ENCODE peak calls at places on chromosome 5, in five cellular contexts. D is H9, N is aorta, U is body of pancreas, L is endodermal cell. I is an unnamed sample.

GRCh38 chr5:67015577-67016290 is 180.9 kb downstream of the CD180 start:
- DNase-seq in D (no peak), N (no peak), U (no peak), L (no peak), I (no peak)

GRCh38 chr5:117436846-117437245 is 862.2 kb upstream of the SEMA6A start:
- DNase-seq in D (no peak), N (no peak), U (no peak), L (no peak), I (no peak)

GRCh38 chr5:149586708-149587318 is 5.5 kb downstream of the ARHGEF37 start:
- DNase-seq in D (no peak), N (no peak), U (no peak), L (no peak), I (no peak)

GRCh38 chr5:142716963-142717362 is 31.1 kb upstream of the FGF1 start:
- DNase-seq in D (peak; percentile 82), N (peak; percentile 64), U (peak; percentile 65), L (peak; percentile 92), I (peak; percentile 56)

GRCh38 chr5:10642367-10642766 is 78.5 kb downstream of the ANKRD33B start:
- DNase-seq in D (peak; percentile 10), N (no peak), U (no peak), L (no peak), I (no peak)

GRCh38 chr5:147507480-147508126 is 2.3 kb downstream of the DPYSL3 start:
- DNase-seq in D (no peak), N (peak; percentile 49), U (no peak), L (no peak), I (no peak)

GRCh38 chr5:82538339-82539034 is 260.3 kb upstream of the RPS23 start:
- DNase-seq in D (no peak), N (no peak), U (no peak), L (no peak), I (no peak)

GRCh38 chr5:150159741-150160179 is 4.1 kb upstream of the PDGFRB start:
- DNase-seq in D (no peak), N (peak; percentile 79), U (peak; percentile 22), L (no peak), I (no peak)

GRCh38 chr5:67255881-67256280 is 59.3 kb upstream of the CD180 start:
- DNase-seq in D (no peak), N (no peak), U (no peak), L (no peak), I (no peak)

GRCh38 chr5:176400382-176401156 is 12.0 kb downstream of the HIGD2A start:
- DNase-seq in D (no peak), N (peak; percentile 17), U (no peak), L (no peak), I (peak; percentile 89)

GRCh38 chr5:135569755-135570452 is 8.9 kb downstream of the CXCL14 start:
- DNase-seq in D (peak; percentile 81), N (no peak), U (peak; percentile 58), L (peak; percentile 93), I (peak; percentile 47)

GRCh38 chr5:138948391-138949222 is 73.5 kb upstream of the LRRTM2 start:
- DNase-seq in D (no peak), N (no peak), U (peak; percentile 27), L (no peak), I (no peak)

GRCh38 chr5:177103523-177104253 is 17.0 kb downstream of the FGFR4 start:
- DNase-seq in D (no peak), N (no peak), U (no peak), L (no peak), I (no peak)

GRCh38 chr5:160616712-160617497 is 195.2 kb downstream of the PTTG1 start:
- DNase-seq in D (no peak), N (no peak), U (no peak), L (no peak), I (no peak)

GRCh38 chr5:177604656-177605055 is 4.7 kb downstream of the B4GALT7 start:
- DNase-seq in D (no peak), N (no peak), U (no peak), L (no peak), I (no peak)

GRCh38 chr5:93381057-93381456 is 200.0 kb downstream of the NR2F1-AS1 start:
- DNase-seq in D (no peak), N (no peak), U (no peak), L (no peak), I (no peak)

GRCh38 chr5:143165049-143165448 is 238.4 kb downstream of the NR3C1 start:
- DNase-seq in D (no peak), N (no peak), U (no peak), L (no peak), I (no peak)

GRCh38 chr5:157497875-157498611 is 38.0 kb downstream of the NIPAL4 start:
- DNase-seq in D (no peak), N (no peak), U (no peak), L (no peak), I (no peak)

GRCh38 chr5:67305913-67306710 is 109.5 kb upstream of the CD180 start:
- DNase-seq in D (no peak), N (no peak), U (no peak), L (no peak), I (no peak)

GRCh38 chr5:124544366-124545055 is 201.9 kb downstream of the ZNF608 start:
- DNase-seq in D (no peak), N (no peak), U (no peak), L (no peak), I (no peak)

GRCh38 chr5:51495672-51496071 is 112.4 kb downstream of the ISL1 start:
- DNase-seq in D (no peak), N (no peak), U (no peak), L (no peak), I (no peak)

GRCh38 chr5:172910828-172911627 is 48.2 kb upstream of the RPL26L1 start:
- DNase-seq in D (peak; percentile 48), N (peak; percentile 88), U (peak; percentile 59), L (peak; percentile 71), I (peak; percentile 79)

GRCh38 chr5:158658439-158659230 is 441.1 kb downstream of the EBF1 start:
- DNase-seq in D (no peak), N (no peak), U (no peak), L (peak; percentile 75), I (no peak)
- H3K9me3 ChIP-seq in D (no peaks in the 10 kb centered on the region), N (peaks cover 2% of the 10 kb centered on the region), U (no peaks in the 10 kb centered on the region), L (peaks cover 10% of the 10 kb centered on the region), I (no peaks in the 10 kb centered on the region)

GRCh38 chr5:54207566-54207965 is 102.8 kb downstream of the ARL15 start:
- DNase-seq in D (no peak), N (no peak), U (no peak), L (peak; percentile 46), I (no peak)
- H3K9me3 ChIP-seq in D (no peaks in the 10 kb centered on the region), N (no peaks in the 10 kb centered on the region), U (no peaks in the 10 kb centered on the region), L (no peaks in the 10 kb centered on the region), I (no peaks in the 10 kb centered on the region)

GRCh38 chr5:3010953-3011763 is 259.7 kb upstream of the IRX2 start:
- DNase-seq in D (no peak), N (no peak), U (no peak), L (peak; percentile 26), I (no peak)

GRCh38 chr5:3011764-3012017 is 260.2 kb upstream of the IRX2 start:
- DNase-seq in D (no peak), N (no peak), U (no peak), L (no peak), I (no peak)

GRCh38 chr5:3009605-3010004 is 258.1 kb upstream of the IRX2 start:
- DNase-seq in D (no peak), N (no peak), U (no peak), L (peak; percentile 15), I (no peak)

GRCh38 chr5:3007577-3007976 is 256.1 kb upstream of the IRX2 start:
- DNase-seq in D (no peak), N (no peak), U (no peak), L (no peak), I (no peak)

GRCh38 chr5:3010301-3010952 is 258.9 kb upstream of the IRX2 start:
- DNase-seq in D (no peak), N (no peak), U (no peak), L (peak; percentile 13), I (no peak)
- H3K9me3 ChIP-seq in D (no peaks in the 10 kb centered on the region), N (peaks cover 4% of the 10 kb centered on the region), U (no peaks in the 10 kb centered on the region), L (no peaks in the 10 kb centered on the region), I (peaks cover 19% of the 10 kb centered on the region)

GRCh38 chr5:180274695-180275094 is 17.2 kb downstream of the MAPK9 start:
- DNase-seq in D (no peak), N (no peak), U (no peak), L (no peak), I (no peak)
- H3K9me3 ChIP-seq in D (peaks cover 8% of the 10 kb centered on the region), N (peaks cover 18% of the 10 kb centered on the region), U (peaks cover 28% of the 10 kb centered on the region), L (peaks cover 94% of the 10 kb centered on the region), I (peaks cover 51% of the 10 kb centered on the region)

GRCh38 chr5:3605298-3606010 is 9.8 kb downstream of the IRX1 start:
- DNase-seq in D (no peak), N (no peak), U (no peak), L (no peak), I (no peak)

GRCh38 chr5:3601929-3602712 is 6.5 kb downstream of the IRX1 start:
- DNase-seq in D (no peak), N (no peak), U (no peak), L (peak; percentile 69), I (no peak)

GRCh38 chr5:3604501-3604900 is 8.9 kb downstream of the IRX1 start:
- DNase-seq in D (no peak), N (no peak), U (no peak), L (no peak), I (no peak)

GRCh38 chr5:3601060-3601710 is 5.6 kb downstream of the IRX1 start:
- DNase-seq in D (no peak), N (no peak), U (no peak), L (no peak), I (no peak)

GRCh38 chr5:3602713-3603502 is 7.3 kb downstream of the IRX1 start:
- DNase-seq in D (peak; percentile 70), N (no peak), U (peak; percentile 52), L (peak; percentile 87), I (peak; percentile 16)
- H3K9me3 ChIP-seq in D (no peaks in the 10 kb centered on the region), N (no peaks in the 10 kb centered on the region), U (no peaks in the 10 kb centered on the region), L (no peaks in the 10 kb centered on the region), I (no peaks in the 10 kb centered on the region)

GRCh38 chr5:141373673-141374317 is at the start of gene PCDHGA6:
- DNase-seq in D (no peak), N (no peak), U (no peak), L (no peak), I (no peak)
- H3K9me3 ChIP-seq in D (peaks cover 34% of the 10 kb centered on the region), N (peaks cover 45% of the 10 kb centered on the region), U (peaks cover 81% of the 10 kb centered on the region), L (peaks cover 52% of the 10 kb centered on the region), I (peaks cover 88% of the 10 kb centered on the region)

GRCh38 chr5:141303756-141304155 is at the start of gene SLC25A2:
- DNase-seq in D (no peak), N (no peak), U (no peak), L (no peak), I (no peak)

GRCh38 chr5:141298376-141298775 is 5.5 kb downstream of the SLC25A2 start:
- DNase-seq in D (no peak), N (no peak), U (peak; percentile 15), L (no peak), I (no peak)
- H3K9me3 ChIP-seq in D (no peaks in the 10 kb centered on the region), N (peaks cover 20% of the 10 kb centered on the region), U (peaks cover 62% of the 10 kb centered on the region), L (peaks cover 13% of the 10 kb centered on the region), I (peaks cover 98% of the 10 kb centered on the region)